ENCODE peak calls at places on chromosomes 3 and 15, in nine cellular contexts. One of them, this sample, is unnamed.

GRCh38 chr3:103712320-103713008 is 1277.6 kb downstream of the ZPLD1 start:
- DNase-seq in activated T-helper 1 cell treated with Interleukin-2 at 50 U/mL for 16 hours: no peak
- DNase-seq in stimulated activated CD8-positive, alpha-beta memory T cell treated with anti-CD3 and anti-CD28 coated beads, Interleukin-12 subunit alpha, Interleukin-12 subunit beta, amount 100 ng/mL, for 4 hours: no peak
- DNase-seq in Caki2: no peak
- DNase-seq in DMS53: peak
- DNase-seq in activated T-cell treated with anti-CD3 and anti-CD28 coated beads for 24 hours: no peak
- DNase-seq in activated CD8-positive, alpha-beta T cell treated with anti-CD3 and anti-CD28 coated beads for 36 hours: no peak
- DNase-seq in aorta: no peak
- DNase-seq in posterior cingulate gyrus: no peak
- DNase-seq in this sample: no peak

GRCh38 chr3:157335677-157336076 is 101.0 kb upstream of the PTX3 start:
- DNase-seq in activated T-helper 1 cell treated with Interleukin-2 at 50 U/mL for 16 hours: no peak
- DNase-seq in Caki2: peak
- DNase-seq in DMS53: peak
- DNase-seq in aorta: no peak
- DNase-seq in activated T-cell treated with anti-CD3 and anti-CD28 coated beads for 24 hours: no peak
- DNase-seq in activated CD8-positive, alpha-beta T cell treated with anti-CD3 and anti-CD28 coated beads for 36 hours: no peak
- DNase-seq in posterior cingulate gyrus: no peak
- DNase-seq in stimulated activated CD8-positive, alpha-beta memory T cell treated with anti-CD3 and anti-CD28 coated beads, Interleukin-12 subunit alpha, Interleukin-12 subunit beta, amount 100 ng/mL, for 4 hours: no peak
- DNase-seq in this sample: no peak

GRCh38 chr15:93141373-93141790 is 52.4 kb upstream of the RGMA start:
- DNase-seq in Caki2: no peak
- DNase-seq in DMS53: no peak
- DNase-seq in stimulated activated CD8-positive, alpha-beta memory T cell treated with anti-CD3 and anti-CD28 coated beads, Interleukin-12 subunit alpha, Interleukin-12 subunit beta, amount 100 ng/mL, for 4 hours: peak
- DNase-seq in activated T-cell treated with anti-CD3 and anti-CD28 coated beads for 24 hours: no peak
- DNase-seq in activated T-helper 1 cell treated with Interleukin-2 at 50 U/mL for 16 hours: peak
- DNase-seq in activated CD8-positive, alpha-beta T cell treated with anti-CD3 and anti-CD28 coated beads for 36 hours: peak
- DNase-seq in aorta: no peak
- DNase-seq in posterior cingulate gyrus: no peak
- DNase-seq in this sample: no peak

GRCh38 chr3:123335007-123335670 is 113.8 kb downstream of the ADCY5 start:
- DNase-seq in activated T-helper 1 cell treated with Interleukin-2 at 50 U/mL for 16 hours: no peak
- DNase-seq in activated T-cell treated with anti-CD3 and anti-CD28 coated beads for 24 hours: no peak
- DNase-seq in posterior cingulate gyrus: no peak
- DNase-seq in Caki2: no peak
- DNase-seq in activated CD8-positive, alpha-beta T cell treated with anti-CD3 and anti-CD28 coated beads for 36 hours: peak
- DNase-seq in stimulated activated CD8-positive, alpha-beta memory T cell treated with anti-CD3 and anti-CD28 coated beads, Interleukin-12 subunit alpha, Interleukin-12 subunit beta, amount 100 ng/mL, for 4 hours: no peak
- DNase-seq in DMS53: no peak
- DNase-seq in aorta: peak
- DNase-seq in this sample: no peak

GRCh38 chr3:119669906-119670570 is 7.2 kb downstream of the COX17 start:
- DNase-seq in stimulated activated CD8-positive, alpha-beta memory T cell treated with anti-CD3 and anti-CD28 coated beads, Interleukin-12 subunit alpha, Interleukin-12 subunit beta, amount 100 ng/mL, for 4 hours: no peak
- DNase-seq in activated CD8-positive, alpha-beta T cell treated with anti-CD3 and anti-CD28 coated beads for 36 hours: no peak
- DNase-seq in aorta: no peak
- DNase-seq in activated T-cell treated with anti-CD3 and anti-CD28 coated beads for 24 hours: no peak
- DNase-seq in Caki2: no peak
- DNase-seq in activated T-helper 1 cell treated with Interleukin-2 at 50 U/mL for 16 hours: no peak
- DNase-seq in posterior cingulate gyrus: no peak
- DNase-seq in DMS53: no peak
- DNase-seq in this sample: no peak

GRCh38 chr15:55738715-55739114 is 4.2 kb downstream of the PRTG start:
- DNase-seq in activated CD8-positive, alpha-beta T cell treated with anti-CD3 and anti-CD28 coated beads for 36 hours: no peak
- DNase-seq in activated T-cell treated with anti-CD3 and anti-CD28 coated beads for 24 hours: no peak
- DNase-seq in activated T-helper 1 cell treated with Interleukin-2 at 50 U/mL for 16 hours: no peak
- DNase-seq in DMS53: no peak
- DNase-seq in stimulated activated CD8-positive, alpha-beta memory T cell treated with anti-CD3 and anti-CD28 coated beads, Interleukin-12 subunit alpha, Interleukin-12 subunit beta, amount 100 ng/mL, for 4 hours: no peak
- DNase-seq in aorta: no peak
- DNase-seq in posterior cingulate gyrus: no peak
- DNase-seq in Caki2: no peak
- DNase-seq in this sample: no peak

GRCh38 chr3:156542101-156543042 is 12.5 kb downstream of the SSR3 start:
- DNase-seq in aorta: no peak
- DNase-seq in Caki2: no peak
- DNase-seq in activated T-cell treated with anti-CD3 and anti-CD28 coated beads for 24 hours: no peak
- DNase-seq in activated CD8-positive, alpha-beta T cell treated with anti-CD3 and anti-CD28 coated beads for 36 hours: no peak
- DNase-seq in posterior cingulate gyrus: no peak
- DNase-seq in activated T-helper 1 cell treated with Interleukin-2 at 50 U/mL for 16 hours: no peak
- DNase-seq in DMS53: no peak
- DNase-seq in stimulated activated CD8-positive, alpha-beta memory T cell treated with anti-CD3 and anti-CD28 coated beads, Interleukin-12 subunit alpha, Interleukin-12 subunit beta, amount 100 ng/mL, for 4 hours: no peak
- DNase-seq in this sample: no peak

GRCh38 chr3:141738636-141739363 is 702 bp downstream of the RNF7 start:
- DNase-seq in Caki2: peak
- DNase-seq in activated CD8-positive, alpha-beta T cell treated with anti-CD3 and anti-CD28 coated beads for 36 hours: peak
- DNase-seq in aorta: no peak
- DNase-seq in posterior cingulate gyrus: no peak
- DNase-seq in stimulated activated CD8-positive, alpha-beta memory T cell treated with anti-CD3 and anti-CD28 coated beads, Interleukin-12 subunit alpha, Interleukin-12 subunit beta, amount 100 ng/mL, for 4 hours: peak
- DNase-seq in activated T-cell treated with anti-CD3 and anti-CD28 coated beads for 24 hours: peak
- DNase-seq in DMS53: peak
- DNase-seq in activated T-helper 1 cell treated with Interleukin-2 at 50 U/mL for 16 hours: no peak
- DNase-seq in this sample: no peak

GRCh38 chr3:191762323-191762960 is 301.5 kb downstream of the PYDC2 start:
- DNase-seq in activated T-helper 1 cell treated with Interleukin-2 at 50 U/mL for 16 hours: no peak
- DNase-seq in DMS53: peak
- DNase-seq in aorta: no peak
- DNase-seq in activated CD8-positive, alpha-beta T cell treated with anti-CD3 and anti-CD28 coated beads for 36 hours: no peak
- DNase-seq in stimulated activated CD8-positive, alpha-beta memory T cell treated with anti-CD3 and anti-CD28 coated beads, Interleukin-12 subunit alpha, Interleukin-12 subunit beta, amount 100 ng/mL, for 4 hours: no peak
- DNase-seq in activated T-cell treated with anti-CD3 and anti-CD28 coated beads for 24 hours: no peak
- DNase-seq in posterior cingulate gyrus: no peak
- DNase-seq in Caki2: peak
- DNase-seq in this sample: no peak

GRCh38 chr3:12194209-12194608 is 35.5 kb upstream of the TIMP4 start:
- DNase-seq in aorta: no peak
- DNase-seq in posterior cingulate gyrus: no peak
- DNase-seq in DMS53: peak
- DNase-seq in Caki2: peak
- DNase-seq in stimulated activated CD8-positive, alpha-beta memory T cell treated with anti-CD3 and anti-CD28 coated beads, Interleukin-12 subunit alpha, Interleukin-12 subunit beta, amount 100 ng/mL, for 4 hours: no peak
- DNase-seq in activated T-helper 1 cell treated with Interleukin-2 at 50 U/mL for 16 hours: no peak
- DNase-seq in activated CD8-positive, alpha-beta T cell treated with anti-CD3 and anti-CD28 coated beads for 36 hours: peak
- DNase-seq in activated T-cell treated with anti-CD3 and anti-CD28 coated beads for 24 hours: no peak
- DNase-seq in this sample: no peak

GRCh38 chr3:118938183-118938961 is 96.3 kb downstream of the IGSF11 start:
- DNase-seq in activated T-cell treated with anti-CD3 and anti-CD28 coated beads for 24 hours: no peak
- DNase-seq in posterior cingulate gyrus: no peak
- DNase-seq in aorta: no peak
- DNase-seq in DMS53: peak
- DNase-seq in Caki2: peak
- DNase-seq in activated T-helper 1 cell treated with Interleukin-2 at 50 U/mL for 16 hours: no peak
- DNase-seq in stimulated activated CD8-positive, alpha-beta memory T cell treated with anti-CD3 and anti-CD28 coated beads, Interleukin-12 subunit alpha, Interleukin-12 subunit beta, amount 100 ng/mL, for 4 hours: no peak
- DNase-seq in activated CD8-positive, alpha-beta T cell treated with anti-CD3 and anti-CD28 coated beads for 36 hours: peak
- DNase-seq in this sample: no peak

GRCh38 chr15:71334434-71334833 is 219.2 kb downstream of the THSD4 start:
- DNase-seq in aorta: peak
- DNase-seq in Caki2: no peak
- DNase-seq in activated CD8-positive, alpha-beta T cell treated with anti-CD3 and anti-CD28 coated beads for 36 hours: no peak
- DNase-seq in stimulated activated CD8-positive, alpha-beta memory T cell treated with anti-CD3 and anti-CD28 coated beads, Interleukin-12 subunit alpha, Interleukin-12 subunit beta, amount 100 ng/mL, for 4 hours: no peak
- DNase-seq in posterior cingulate gyrus: no peak
- DNase-seq in DMS53: no peak
- DNase-seq in activated T-helper 1 cell treated with Interleukin-2 at 50 U/mL for 16 hours: no peak
- DNase-seq in activated T-cell treated with anti-CD3 and anti-CD28 coated beads for 24 hours: no peak
- DNase-seq in this sample: no peak

GRCh38 chr15:75721923-75722870 is 9.5 kb upstream of the CSPG4 start:
- DNase-seq in activated CD8-positive, alpha-beta T cell treated with anti-CD3 and anti-CD28 coated beads for 36 hours: no peak
- DNase-seq in stimulated activated CD8-positive, alpha-beta memory T cell treated with anti-CD3 and anti-CD28 coated beads, Interleukin-12 subunit alpha, Interleukin-12 subunit beta, amount 100 ng/mL, for 4 hours: no peak
- DNase-seq in aorta: peak
- DNase-seq in activated T-cell treated with anti-CD3 and anti-CD28 coated beads for 24 hours: no peak
- DNase-seq in DMS53: no peak
- DNase-seq in activated T-helper 1 cell treated with Interleukin-2 at 50 U/mL for 16 hours: no peak
- DNase-seq in posterior cingulate gyrus: no peak
- DNase-seq in Caki2: no peak
- DNase-seq in this sample: no peak

GRCh38 chr3:173584834-173585831 is 187.6 kb downstream of the NLGN1 start:
- DNase-seq in activated T-cell treated with anti-CD3 and anti-CD28 coated beads for 24 hours: no peak
- DNase-seq in DMS53: peak
- DNase-seq in activated CD8-positive, alpha-beta T cell treated with anti-CD3 and anti-CD28 coated beads for 36 hours: no peak
- DNase-seq in activated T-helper 1 cell treated with Interleukin-2 at 50 U/mL for 16 hours: no peak
- DNase-seq in aorta: peak
- DNase-seq in Caki2: peak
- DNase-seq in stimulated activated CD8-positive, alpha-beta memory T cell treated with anti-CD3 and anti-CD28 coated beads, Interleukin-12 subunit alpha, Interleukin-12 subunit beta, amount 100 ng/mL, for 4 hours: no peak
- DNase-seq in posterior cingulate gyrus: peak
- DNase-seq in this sample: no peak

GRCh38 chr3:149114458-149114857 is 15.0 kb upstream of the HPS3 start:
- DNase-seq in stimulated activated CD8-positive, alpha-beta memory T cell treated with anti-CD3 and anti-CD28 coated beads, Interleukin-12 subunit alpha, Interleukin-12 subunit beta, amount 100 ng/mL, for 4 hours: no peak
- DNase-seq in Caki2: no peak
- DNase-seq in activated T-helper 1 cell treated with Interleukin-2 at 50 U/mL for 16 hours: no peak
- DNase-seq in activated T-cell treated with anti-CD3 and anti-CD28 coated beads for 24 hours: no peak
- DNase-seq in posterior cingulate gyrus: no peak
- DNase-seq in DMS53: no peak
- DNase-seq in activated CD8-positive, alpha-beta T cell treated with anti-CD3 and anti-CD28 coated beads for 36 hours: no peak
- DNase-seq in aorta: no peak
- DNase-seq in this sample: no peak

GRCh38 chr15:82995938-82996337 is 9.9 kb downstream of the RAMAC start:
- DNase-seq in activated T-helper 1 cell treated with Interleukin-2 at 50 U/mL for 16 hours: no peak
- DNase-seq in DMS53: no peak
- DNase-seq in activated T-cell treated with anti-CD3 and anti-CD28 coated beads for 24 hours: no peak
- DNase-seq in posterior cingulate gyrus: no peak
- DNase-seq in stimulated activated CD8-positive, alpha-beta memory T cell treated with anti-CD3 and anti-CD28 coated beads, Interleukin-12 subunit alpha, Interleukin-12 subunit beta, amount 100 ng/mL, for 4 hours: no peak
- DNase-seq in activated CD8-positive, alpha-beta T cell treated with anti-CD3 and anti-CD28 coated beads for 36 hours: no peak
- DNase-seq in aorta: no peak
- DNase-seq in Caki2: no peak
- DNase-seq in this sample: no peak

GRCh38 chr15:29568840-29569532 is 253.3 kb downstream of the TJP1 start:
- DNase-seq in DMS53: peak
- DNase-seq in activated T-helper 1 cell treated with Interleukin-2 at 50 U/mL for 16 hours: no peak
- DNase-seq in aorta: no peak
- DNase-seq in activated CD8-positive, alpha-beta T cell treated with anti-CD3 and anti-CD28 coated beads for 36 hours: no peak
- DNase-seq in stimulated activated CD8-positive, alpha-beta memory T cell treated with anti-CD3 and anti-CD28 coated beads, Interleukin-12 subunit alpha, Interleukin-12 subunit beta, amount 100 ng/mL, for 4 hours: no peak
- DNase-seq in Caki2: peak
- DNase-seq in posterior cingulate gyrus: peak
- DNase-seq in activated T-cell treated with anti-CD3 and anti-CD28 coated beads for 24 hours: no peak
- DNase-seq in this sample: no peak

GRCh38 chr3:115551091-115551490 is 72.2 kb upstream of the GAP43 start:
- DNase-seq in Caki2: no peak
- DNase-seq in activated T-cell treated with anti-CD3 and anti-CD28 coated beads for 24 hours: no peak
- DNase-seq in DMS53: peak
- DNase-seq in aorta: no peak
- DNase-seq in posterior cingulate gyrus: no peak
- DNase-seq in stimulated activated CD8-positive, alpha-beta memory T cell treated with anti-CD3 and anti-CD28 coated beads, Interleukin-12 subunit alpha, Interleukin-12 subunit beta, amount 100 ng/mL, for 4 hours: no peak
- DNase-seq in activated CD8-positive, alpha-beta T cell treated with anti-CD3 and anti-CD28 coated beads for 36 hours: no peak
- DNase-seq in activated T-helper 1 cell treated with Interleukin-2 at 50 U/mL for 16 hours: no peak
- DNase-seq in this sample: no peak

GRCh38 chr3:14775574-14775973 is 43.2 kb upstream of the FGD5 start:
- DNase-seq in stimulated activated CD8-positive, alpha-beta memory T cell treated with anti-CD3 and anti-CD28 coated beads, Interleukin-12 subunit alpha, Interleukin-12 subunit beta, amount 100 ng/mL, for 4 hours: no peak
- DNase-seq in activated T-helper 1 cell treated with Interleukin-2 at 50 U/mL for 16 hours: no peak
- DNase-seq in posterior cingulate gyrus: no peak
- DNase-seq in activated T-cell treated with anti-CD3 and anti-CD28 coated beads for 24 hours: no peak
- DNase-seq in DMS53: no peak
- DNase-seq in Caki2: no peak
- DNase-seq in aorta: no peak
- DNase-seq in activated CD8-positive, alpha-beta T cell treated with anti-CD3 and anti-CD28 coated beads for 36 hours: no peak
- DNase-seq in this sample: no peak

GRCh38 chr3:100954990-100955389 is 38.2 kb downstream of the ABI3BP start:
- DNase-seq in activated T-cell treated with anti-CD3 and anti-CD28 coated beads for 24 hours: no peak
- DNase-seq in aorta: peak
- DNase-seq in DMS53: no peak
- DNase-seq in Caki2: no peak
- DNase-seq in activated T-helper 1 cell treated with Interleukin-2 at 50 U/mL for 16 hours: no peak
- DNase-seq in stimulated activated CD8-positive, alpha-beta memory T cell treated with anti-CD3 and anti-CD28 coated beads, Interleukin-12 subunit alpha, Interleukin-12 subunit beta, amount 100 ng/mL, for 4 hours: no peak
- DNase-seq in activated CD8-positive, alpha-beta T cell treated with anti-CD3 and anti-CD28 coated beads for 36 hours: no peak
- DNase-seq in posterior cingulate gyrus: no peak
- DNase-seq in this sample: no peak

GRCh38 chr3:180253283-180253682 is 216.5 kb upstream of the PEX5L start:
- DNase-seq in activated T-helper 1 cell treated with Interleukin-2 at 50 U/mL for 16 hours: no peak
- DNase-seq in activated T-cell treated with anti-CD3 and anti-CD28 coated beads for 24 hours: no peak
- DNase-seq in DMS53: no peak
- DNase-seq in Caki2: no peak
- DNase-seq in posterior cingulate gyrus: no peak
- DNase-seq in aorta: no peak
- DNase-seq in activated CD8-positive, alpha-beta T cell treated with anti-CD3 and anti-CD28 coated beads for 36 hours: no peak
- DNase-seq in stimulated activated CD8-positive, alpha-beta memory T cell treated with anti-CD3 and anti-CD28 coated beads, Interleukin-12 subunit alpha, Interleukin-12 subunit beta, amount 100 ng/mL, for 4 hours: no peak
- DNase-seq in this sample: no peak

GRCh38 chr3:196144383-196145105 is 62.7 kb upstream of the TFRC start:
- DNase-seq in aorta: peak
- DNase-seq in activated T-helper 1 cell treated with Interleukin-2 at 50 U/mL for 16 hours: no peak
- DNase-seq in activated CD8-positive, alpha-beta T cell treated with anti-CD3 and anti-CD28 coated beads for 36 hours: no peak
- DNase-seq in Caki2: no peak
- DNase-seq in DMS53: no peak
- DNase-seq in activated T-cell treated with anti-CD3 and anti-CD28 coated beads for 24 hours: no peak
- DNase-seq in posterior cingulate gyrus: no peak
- DNase-seq in stimulated activated CD8-positive, alpha-beta memory T cell treated with anti-CD3 and anti-CD28 coated beads, Interleukin-12 subunit alpha, Interleukin-12 subunit beta, amount 100 ng/mL, for 4 hours: no peak
- DNase-seq in this sample: no peak

GRCh38 chr3:42265059-42265991 is 660 bp downstream of the CCK start:
- DNase-seq in posterior cingulate gyrus: no peak
- DNase-seq in aorta: no peak
- DNase-seq in stimulated activated CD8-positive, alpha-beta memory T cell treated with anti-CD3 and anti-CD28 coated beads, Interleukin-12 subunit alpha, Interleukin-12 subunit beta, amount 100 ng/mL, for 4 hours: no peak
- DNase-seq in Caki2: no peak
- DNase-seq in DMS53: peak
- DNase-seq in activated CD8-positive, alpha-beta T cell treated with anti-CD3 and anti-CD28 coated beads for 36 hours: no peak
- DNase-seq in activated T-helper 1 cell treated with Interleukin-2 at 50 U/mL for 16 hours: no peak
- DNase-seq in activated T-cell treated with anti-CD3 and anti-CD28 coated beads for 24 hours: no peak
- DNase-seq in this sample: no peak

GRCh38 chr3:144085964-144086363 is 114.3 kb downstream of the DIPK2A start:
- DNase-seq in posterior cingulate gyrus: no peak
- DNase-seq in activated T-helper 1 cell treated with Interleukin-2 at 50 U/mL for 16 hours: no peak
- DNase-seq in activated T-cell treated with anti-CD3 and anti-CD28 coated beads for 24 hours: no peak
- DNase-seq in activated CD8-positive, alpha-beta T cell treated with anti-CD3 and anti-CD28 coated beads for 36 hours: no peak
- DNase-seq in stimulated activated CD8-positive, alpha-beta memory T cell treated with anti-CD3 and anti-CD28 coated beads, Interleukin-12 subunit alpha, Interleukin-12 subunit beta, amount 100 ng/mL, for 4 hours: no peak
- DNase-seq in DMS53: peak
- DNase-seq in aorta: no peak
- DNase-seq in Caki2: no peak
- DNase-seq in this sample: no peak

GRCh38 chr3:127717357-127718243 is 44.8 kb downstream of the ABTB1 start:
- DNase-seq in posterior cingulate gyrus: no peak
- DNase-seq in activated T-cell treated with anti-CD3 and anti-CD28 coated beads for 24 hours: no peak
- DNase-seq in DMS53: no peak
- DNase-seq in activated T-helper 1 cell treated with Interleukin-2 at 50 U/mL for 16 hours: no peak
- DNase-seq in Caki2: no peak
- DNase-seq in activated CD8-positive, alpha-beta T cell treated with anti-CD3 and anti-CD28 coated beads for 36 hours: no peak
- DNase-seq in stimulated activated CD8-positive, alpha-beta memory T cell treated with anti-CD3 and anti-CD28 coated beads, Interleukin-12 subunit alpha, Interleukin-12 subunit beta, amount 100 ng/mL, for 4 hours: no peak
- DNase-seq in aorta: peak
- DNase-seq in this sample: no peak

GRCh38 chr3:9224490-9224889 is 25.0 kb downstream of the SRGAP3 start:
- DNase-seq in activated T-helper 1 cell treated with Interleukin-2 at 50 U/mL for 16 hours: no peak
- DNase-seq in Caki2: no peak
- DNase-seq in activated T-cell treated with anti-CD3 and anti-CD28 coated beads for 24 hours: peak
- DNase-seq in aorta: no peak
- DNase-seq in DMS53: no peak
- DNase-seq in posterior cingulate gyrus: no peak
- DNase-seq in stimulated activated CD8-positive, alpha-beta memory T cell treated with anti-CD3 and anti-CD28 coated beads, Interleukin-12 subunit alpha, Interleukin-12 subunit beta, amount 100 ng/mL, for 4 hours: no peak
- DNase-seq in activated CD8-positive, alpha-beta T cell treated with anti-CD3 and anti-CD28 coated beads for 36 hours: peak
- DNase-seq in this sample: no peak

GRCh38 chr3:195906865-195907729 is 1.3 kb downstream of the TNK2 start:
- DNase-seq in DMS53: peak
- DNase-seq in activated T-cell treated with anti-CD3 and anti-CD28 coated beads for 24 hours: peak
- DNase-seq in activated CD8-positive, alpha-beta T cell treated with anti-CD3 and anti-CD28 coated beads for 36 hours: peak
- DNase-seq in posterior cingulate gyrus: no peak
- DNase-seq in Caki2: no peak
- DNase-seq in stimulated activated CD8-positive, alpha-beta memory T cell treated with anti-CD3 and anti-CD28 coated beads, Interleukin-12 subunit alpha, Interleukin-12 subunit beta, amount 100 ng/mL, for 4 hours: peak
- DNase-seq in aorta: peak
- DNase-seq in activated T-helper 1 cell treated with Interleukin-2 at 50 U/mL for 16 hours: peak
- DNase-seq in this sample: peak

GRCh38 chr3:106229495-106230278 is 360.9 kb upstream of the CBLB start:
- DNase-seq in activated CD8-positive, alpha-beta T cell treated with anti-CD3 and anti-CD28 coated beads for 36 hours: no peak
- DNase-seq in Caki2: no peak
- DNase-seq in aorta: no peak
- DNase-seq in DMS53: no peak
- DNase-seq in stimulated activated CD8-positive, alpha-beta memory T cell treated with anti-CD3 and anti-CD28 coated beads, Interleukin-12 subunit alpha, Interleukin-12 subunit beta, amount 100 ng/mL, for 4 hours: no peak
- DNase-seq in activated T-helper 1 cell treated with Interleukin-2 at 50 U/mL for 16 hours: no peak
- DNase-seq in posterior cingulate gyrus: no peak
- DNase-seq in activated T-cell treated with anti-CD3 and anti-CD28 coated beads for 24 hours: no peak
- DNase-seq in this sample: no peak

GRCh38 chr3:127426444-127427168 is 138.8 kb upstream of the PRR20G start:
- DNase-seq in activated T-cell treated with anti-CD3 and anti-CD28 coated beads for 24 hours: no peak
- DNase-seq in aorta: no peak
- DNase-seq in DMS53: no peak
- DNase-seq in posterior cingulate gyrus: peak
- DNase-seq in activated T-helper 1 cell treated with Interleukin-2 at 50 U/mL for 16 hours: no peak
- DNase-seq in activated CD8-positive, alpha-beta T cell treated with anti-CD3 and anti-CD28 coated beads for 36 hours: no peak
- DNase-seq in stimulated activated CD8-positive, alpha-beta memory T cell treated with anti-CD3 and anti-CD28 coated beads, Interleukin-12 subunit alpha, Interleukin-12 subunit beta, amount 100 ng/mL, for 4 hours: no peak
- DNase-seq in Caki2: no peak
- DNase-seq in this sample: no peak

GRCh38 chr15:48595988-48596387 is 49.5 kb downstream of the FBN1 start:
- DNase-seq in activated T-cell treated with anti-CD3 and anti-CD28 coated beads for 24 hours: no peak
- DNase-seq in activated CD8-positive, alpha-beta T cell treated with anti-CD3 and anti-CD28 coated beads for 36 hours: no peak
- DNase-seq in posterior cingulate gyrus: no peak
- DNase-seq in Caki2: no peak
- DNase-seq in DMS53: no peak
- DNase-seq in stimulated activated CD8-positive, alpha-beta memory T cell treated with anti-CD3 and anti-CD28 coated beads, Interleukin-12 subunit alpha, Interleukin-12 subunit beta, amount 100 ng/mL, for 4 hours: no peak
- DNase-seq in activated T-helper 1 cell treated with Interleukin-2 at 50 U/mL for 16 hours: no peak
- DNase-seq in aorta: no peak
- DNase-seq in this sample: no peak

GRCh38 chr3:11385908-11386307 is 113.7 kb downstream of the ATG7 start:
- DNase-seq in posterior cingulate gyrus: no peak
- DNase-seq in Caki2: peak
- DNase-seq in aorta: peak
- DNase-seq in activated T-cell treated with anti-CD3 and anti-CD28 coated beads for 24 hours: no peak
- DNase-seq in DMS53: no peak
- DNase-seq in activated T-helper 1 cell treated with Interleukin-2 at 50 U/mL for 16 hours: no peak
- DNase-seq in stimulated activated CD8-positive, alpha-beta memory T cell treated with anti-CD3 and anti-CD28 coated beads, Interleukin-12 subunit alpha, Interleukin-12 subunit beta, amount 100 ng/mL, for 4 hours: no peak
- DNase-seq in activated CD8-positive, alpha-beta T cell treated with anti-CD3 and anti-CD28 coated beads for 36 hours: no peak
- DNase-seq in this sample: no peak